ENCODE peak calls at places on chromosomes 3 and 15, in seven cellular contexts. Z is neural progenitor cell, X is left ventricle myocardium superior, E is retinal pigment epithelial cell, S is fibroblast of lung, K is amniotic stem cell, F is DMS 273 treated with DMSO at 0.1 percent for 48 hours. U is an unnamed sample.

GRCh38 chr15:47390208-47390765 is 327.0 kb upstream of the SEMA6D start:
- DNase-seq in F (no peak), S (no peak), K (no peak), X (no peak), Z (no peak), E (no peak), U (no peak)

GRCh38 chr15:31325432-31325975 is 1.1 kb upstream of the KLF13 start:
- DNase-seq in F (no peak), S (peak; percentile 24), K (no peak), X (peak; percentile 91), Z (peak; percentile 52), E (no peak), U (peak; percentile 71)

GRCh38 chr3:192830279-192831110 is 87.2 kb downstream of the MB21D2 start:
- DNase-seq in X (no peak), Z (no peak), S (peak; percentile 60), E (no peak), K (no peak), F (peak; percentile 94), U (no peak)

GRCh38 chr3:55431041-55431440 is 56.1 kb downstream of the WNT5A start:
- DNase-seq in S (no peak), X (no peak), E (no peak), Z (no peak), K (no peak), F (no peak), U (no peak)

GRCh38 chr3:133490468-133491351 is 82.8 kb upstream of the CDV3 start:
- DNase-seq in E (no peak), K (no peak), S (no peak), F (no peak), Z (no peak), X (no peak), U (peak; percentile 81)

GRCh38 chr3:134869153-134869726 is 74.2 kb downstream of the EPHB1 start:
- DNase-seq in Z (no peak), S (no peak), E (no peak), K (no peak), F (no peak), X (no peak), U (no peak)

GRCh38 chr15:52128568-52128967 is 16.0 kb upstream of the BCL2L10 start:
- DNase-seq in X (no peak), E (no peak), Z (no peak), F (no peak), K (no peak), S (no peak), U (no peak)

GRCh38 chr3:33117461-33117860 is 3.6 kb downstream of the CRTAP start:
- DNase-seq in E (no peak), F (no peak), S (no peak), Z (no peak), K (no peak), X (no peak), U (no peak)

GRCh38 chr3:65979152-65979551 is 59.6 kb downstream of the MAGI1 start:
- DNase-seq in S (peak; percentile 87), F (no peak), X (no peak), E (no peak), K (no peak), Z (no peak), U (no peak)

GRCh38 chr3:77467702-77468407 is 428.0 kb downstream of the ROBO2 start:
- DNase-seq in E (no peak), S (peak; percentile 2), Z (no peak), F (peak; percentile 85), X (peak; percentile 31), K (no peak), U (no peak)

U was measured in Jurkat, Clone E6-1.